ENCODE peak calls at places on chromosomes 3 and 15, in four cellular contexts. One of them, this sample, is unnamed.

GRCh38 chr3:46396129-46396528 is 10.7 kb downstream of the CCR5AS start:
- DNase-seq in K562: no peak
- DNase-seq in HCT116: no peak
- DNase-seq in HepG2: no peak
- DNase-seq in this sample: no peak

GRCh38 chr15:59519329-59519728 is 81.3 kb downstream of the FAM81A start:
- DNase-seq in K562: no peak
- DNase-seq in HCT116: no peak
- DNase-seq in HepG2: no peak
- DNase-seq in this sample: no peak

GRCh38 chr15:22895465-22896190 is 57.2 kb downstream of the NIPA2 start:
- DNase-seq in K562: peak; percentile 62
- DNase-seq in HCT116: peak; percentile 77
- DNase-seq in HepG2: no peak
- DNase-seq in this sample: no peak

GRCh38 chr3:186099178-186099577 is 9.7 kb downstream of the ETV5 start:
- DNase-seq in K562: no peak
- DNase-seq in HCT116: no peak
- DNase-seq in HepG2: no peak
- DNase-seq in this sample: peak; percentile 63

GRCh38 chr3:98855811-98856400 is 45.6 kb downstream of the DCBLD2 start:
- DNase-seq in K562: no peak
- DNase-seq in HCT116: no peak
- DNase-seq in HepG2: no peak
- DNase-seq in this sample: no peak

GRCh38 chr3:112498916-112499315 is 356 bp downstream of the BTLA start:
- DNase-seq in K562: no peak
- DNase-seq in HCT116: no peak
- DNase-seq in HepG2: no peak
- DNase-seq in this sample: no peak

GRCh38 chr15:29822685-29823459 is 604 bp upstream of the TJP1 start:
- DNase-seq in K562: no peak
- DNase-seq in HCT116: peak; percentile 52
- DNase-seq in HepG2: peak; percentile 66
- DNase-seq in this sample: no peak

GRCh38 chr15:96285306-96285705 is 45.2 kb upstream of the NR2F2 start:
- DNase-seq in K562: peak; percentile 28
- DNase-seq in HCT116: no peak
- DNase-seq in HepG2: no peak
- DNase-seq in this sample: no peak

GRCh38 chr3:153768559-153769469 is 352.4 kb upstream of the ARHGEF26 start:
- DNase-seq in K562: peak; percentile 43
- DNase-seq in HCT116: peak; percentile 47
- DNase-seq in HepG2: peak; percentile 30
- DNase-seq in this sample: peak; percentile 40

GRCh38 chr3:52153389-52154096 is 680 bp downstream of the POC1A start:
- DNase-seq in K562: peak; percentile 46
- DNase-seq in HCT116: peak; percentile 55
- DNase-seq in HepG2: peak; percentile 48
- DNase-seq in this sample: peak; percentile 51

GRCh38 chr15:66766282-66767228 is 64.5 kb downstream of the SMAD6 start:
- DNase-seq in K562: no peak
- DNase-seq in HCT116: no peak
- DNase-seq in HepG2: no peak
- DNase-seq in this sample: no peak

GRCh38 chr3:46935168-46935858 is 41.2 kb downstream of the CCDC12 start:
- DNase-seq in K562: peak; percentile 84
- DNase-seq in HCT116: peak; percentile 65
- DNase-seq in HepG2: peak; percentile 92
- DNase-seq in this sample: peak; percentile 64

GRCh38 chr3:56858331-56858730 is 56.6 kb upstream of the ARHGEF3 start:
- DNase-seq in K562: no peak
- DNase-seq in HCT116: no peak
- DNase-seq in HepG2: peak; percentile 25
- DNase-seq in this sample: no peak

GRCh38 chr15:52527196-52527897 is 1.3 kb downstream of the MYO5A start:
- DNase-seq in K562: no peak
- DNase-seq in HCT116: no peak
- DNase-seq in HepG2: no peak
- DNase-seq in this sample: no peak

GRCh38 chr3:193673845-193674244 is 80.8 kb downstream of the OPA1 start:
- DNase-seq in K562: no peak
- DNase-seq in HCT116: no peak
- DNase-seq in HepG2: no peak
- DNase-seq in this sample: no peak

GRCh38 chr3:106610362-106610997 is 741.7 kb upstream of the CBLB start:
- DNase-seq in K562: no peak
- DNase-seq in HCT116: no peak
- DNase-seq in HepG2: no peak
- DNase-seq in this sample: no peak

GRCh38 chr3:99896482-99896881 is 78.8 kb downstream of the CMSS1 start:
- DNase-seq in K562: no peak
- DNase-seq in HCT116: no peak
- DNase-seq in HepG2: no peak
- DNase-seq in this sample: no peak

GRCh38 chr3:161104561-161105551 is at the start of gene B3GALNT1:
- DNase-seq in K562: peak; percentile 12
- DNase-seq in HCT116: no peak
- DNase-seq in HepG2: no peak
- DNase-seq in this sample: peak; percentile 81
- TF ChIP-seq ELF1 in K562: no peak
- TF ChIP-seq ELF1 in HCT116: no peak
- TF ChIP-seq ELF1 in HepG2: no peak
- TF ChIP-seq ELF1 in this sample: no peak

GRCh38 chr15:101614001-101614585 is 38.1 kb downstream of the TM2D3 start:
- DNase-seq in K562: no peak
- DNase-seq in HCT116: no peak
- DNase-seq in HepG2: no peak
- DNase-seq in this sample: peak; percentile 65

GRCh38 chr15:101614761-101615160 is 37.4 kb downstream of the TM2D3 start:
- DNase-seq in K562: no peak
- DNase-seq in HCT116: no peak
- DNase-seq in HepG2: no peak
- DNase-seq in this sample: no peak

GRCh38 chr15:101611580-101612299 is 40.4 kb downstream of the TM2D3 start:
- DNase-seq in K562: no peak
- DNase-seq in HCT116: no peak
- DNase-seq in HepG2: no peak
- DNase-seq in this sample: peak; percentile 37

GRCh38 chr15:101612676-101613075 is 39.5 kb downstream of the TM2D3 start:
- DNase-seq in K562: no peak
- DNase-seq in HCT116: no peak
- DNase-seq in HepG2: no peak
- DNase-seq in this sample: no peak

GRCh38 chr15:101613130-101614000 is 38.8 kb downstream of the TM2D3 start:
- DNase-seq in K562: peak; percentile 25
- DNase-seq in HCT116: no peak
- DNase-seq in HepG2: peak; percentile 65
- DNase-seq in this sample: peak; percentile 80
- TF ChIP-seq ELF1 in K562: no peak
- TF ChIP-seq ELF1 in HCT116: no peak
- TF ChIP-seq ELF1 in HepG2: no peak
- TF ChIP-seq ELF1 in this sample: no peak

GRCh38 chr15:63504979-63505841 is 817 bp downstream of the USP3 start:
- DNase-seq in K562: peak; percentile 44
- DNase-seq in HCT116: no peak
- DNase-seq in HepG2: peak; percentile 64
- DNase-seq in this sample: peak; percentile 78
- TF ChIP-seq ELF1 in K562: peak; percentile 83
- TF ChIP-seq ELF1 in HCT116: no peak
- TF ChIP-seq ELF1 in HepG2: peak; percentile 72
- TF ChIP-seq ELF1 in this sample: peak; percentile 80

GRCh38 chr3:172848910-172849309 is 98.4 kb downstream of the ECT2 start:
- DNase-seq in K562: no peak
- DNase-seq in HCT116: no peak
- DNase-seq in HepG2: no peak
- DNase-seq in this sample: no peak

GRCh38 chr3:172846706-172847105 is 96.2 kb downstream of the ECT2 start:
- DNase-seq in K562: peak; percentile 30
- DNase-seq in HCT116: no peak
- DNase-seq in HepG2: no peak
- DNase-seq in this sample: no peak

GRCh38 chr3:172847292-172847691 is 96.8 kb downstream of the ECT2 start:
- DNase-seq in K562: no peak
- DNase-seq in HCT116: no peak
- DNase-seq in HepG2: no peak
- DNase-seq in this sample: no peak

GRCh38 chr3:172844428-172844827 is 93.9 kb downstream of the ECT2 start:
- DNase-seq in K562: no peak
- DNase-seq in HCT116: no peak
- DNase-seq in HepG2: peak; percentile 7
- DNase-seq in this sample: no peak

DNA sequence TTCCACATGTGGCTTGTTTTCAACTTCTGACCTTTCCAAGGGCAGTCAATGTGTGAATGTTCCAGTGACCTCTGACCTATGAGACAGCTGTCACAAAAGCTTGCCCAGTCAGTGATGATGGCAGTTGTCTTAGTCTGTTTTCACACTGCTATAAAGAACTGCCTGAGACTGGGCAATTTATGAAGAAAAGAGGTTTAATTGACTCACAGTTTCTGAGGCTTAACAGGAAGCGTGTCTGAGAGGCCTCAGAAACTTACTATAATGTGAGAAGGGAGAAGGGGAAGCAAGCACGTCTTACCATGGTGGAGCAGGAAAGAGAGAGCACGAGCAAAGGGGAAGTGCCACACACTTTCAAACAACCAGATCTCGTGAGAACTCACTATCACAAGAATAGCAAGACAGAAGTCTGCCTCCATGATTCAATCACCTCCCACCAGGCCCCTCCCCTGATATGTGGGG is 95.6 kb downstream of the ECT2 start:
- DNase-seq in K562: no peak
- DNase-seq in HCT116: no peak
- DNase-seq in HepG2: no peak
- DNase-seq in this sample: no peak
- TF ChIP-seq ELF1 in K562: no peak
- TF ChIP-seq ELF1 in HCT116: no peak
- TF ChIP-seq ELF1 in HepG2: no peak
- TF ChIP-seq ELF1 in this sample: no peak